ENCODE peak calls at places on chromosomes 6 and 20, in six cellular contexts. M is HepG2, P is heart left ventricle, L is tibial artery, W is lower lobe of right lung, A is RWPE1. E is an unnamed sample.

GRCh38 chr20:48769111-48769879 is 58.5 kb downstream of the PREX1 start:
- DNase-seq in A (no peak), M (no peak), W (peak; percentile 72), L (no peak), P (no peak), E (no peak)

GRCh38 chr6:142326539-142326938 is 24.7 kb downstream of the ADGRG6 start:
- DNase-seq in W (no peak), P (no peak), L (no peak), A (no peak), M (no peak), E (no peak)

GRCh38 chr6:2209226-2209809 is 36.1 kb downstream of the GMDS start:
- DNase-seq in W (no peak), P (no peak), M (peak; percentile 72), L (no peak), A (peak; percentile 41), E (no peak)

GRCh38 chr6:140208286-140208685 is 833.8 kb upstream of the CITED2 start:
- DNase-seq in M (no peak), P (no peak), A (no peak), W (no peak), L (no peak), E (no peak)

GRCh38 chr20:53839423-53840176 is 230.8 kb downstream of the BCAS1 start:
- DNase-seq in P (peak; percentile 32), M (no peak), A (no peak), L (no peak), W (peak; percentile 56), E (no peak)

GRCh38 chr6:47265971-47266370 is 43.7 kb downstream of the TNFRSF21 start:
- DNase-seq in M (no peak), W (no peak), L (no peak), A (no peak), P (no peak), E (no peak)

GRCh38 chr6:119334535-119335264 is 14.9 kb downstream of the MAN1A1 start:
- DNase-seq in M (no peak), A (no peak), W (no peak), L (no peak), P (no peak), E (no peak)

GRCh38 chr6:45923831-45924391 is 91.7 kb downstream of the CLIC5 start:
- DNase-seq in P (no peak), L (no peak), W (no peak), A (peak; percentile 16), M (no peak), E (no peak)

GRCh38 chr20:19917110-19917509 is 100.1 kb upstream of the NAA20 start:
- DNase-seq in W (no peak), L (no peak), P (no peak), A (no peak), M (no peak), E (no peak)

GRCh38 chr20:19915111-19915798 is 101.9 kb upstream of the NAA20 start:
- DNase-seq in L (no peak), M (no peak), A (no peak), P (no peak), W (no peak), E (no peak)

GRCh38 chr20:19909696-19910095 is 107.5 kb upstream of the NAA20 start:
- DNase-seq in L (peak; percentile 87), W (peak; percentile 78), M (no peak), P (peak; percentile 90), A (no peak), E (no peak)

GRCh38 chr20:19911810-19912382 is 105.3 kb upstream of the NAA20 start:
- DNase-seq in P (no peak), M (no peak), L (no peak), A (no peak), W (no peak), E (no peak)

GRCh38 chr20:19913927-19914614 is 103.1 kb upstream of the NAA20 start:
- DNase-seq in M (peak; percentile 47), P (no peak), W (no peak), L (no peak), A (peak; percentile 88), E (no peak)
- H3K27ac ChIP-seq in M (no peak overlapping the region), P (no peak overlapping the region), W (no peak overlapping the region), L (no peak overlapping the region), A (peak overlapping the region; percentile 85), E (no peak overlapping the region)

GRCh38 chr6:389622-390021 is 1.9 kb upstream of the IRF4 start:
- DNase-seq in M (no peak), L (no peak), W (no peak), A (no peak), P (no peak), E (no peak)

GRCh38 chr6:389143-389542 is 2.4 kb upstream of the IRF4 start:
- DNase-seq in A (no peak), W (no peak), M (no peak), P (no peak), L (no peak), E (no peak)

GRCh38 chr6:391559-392440 is at the start of gene IRF4:
- DNase-seq in W (no peak), P (no peak), M (no peak), L (no peak), A (no peak), E (no peak)

GRCh38 chr6:392441-393390 is 1.2 kb downstream of the IRF4 start:
- DNase-seq in L (no peak), M (no peak), A (no peak), W (no peak), P (no peak), E (no peak)

DNA sequence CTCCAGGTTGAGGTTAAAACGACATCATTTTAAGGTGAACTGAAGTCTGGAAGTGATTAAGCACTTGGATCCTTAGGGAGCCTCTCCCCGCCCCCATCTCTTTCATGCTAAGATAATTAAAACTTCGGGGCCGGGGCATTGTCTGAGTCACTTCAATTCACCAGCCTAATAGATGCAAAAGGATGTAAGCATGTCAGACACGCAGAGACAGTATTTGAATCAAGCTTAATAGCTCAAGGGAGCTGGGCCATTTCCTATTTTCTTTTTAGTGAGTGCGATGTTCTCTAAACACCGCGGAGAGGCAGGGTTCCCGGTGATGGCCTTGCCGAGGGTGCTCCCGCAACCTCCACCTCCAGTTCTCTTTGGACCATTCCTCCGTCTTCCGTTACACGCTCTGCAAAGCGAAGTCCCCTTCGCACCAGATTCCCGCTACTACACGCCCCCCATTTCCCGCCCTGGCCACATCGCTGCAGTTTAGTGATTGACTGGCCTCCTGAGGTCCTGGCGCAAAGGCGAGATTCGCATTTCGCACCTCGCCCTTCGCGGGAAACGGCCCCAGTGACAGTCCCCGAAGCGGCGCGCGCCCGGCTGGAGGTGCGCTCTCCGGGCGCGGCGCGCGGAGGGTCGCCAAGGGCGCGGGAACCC is 516 bp upstream of the IRF4 start:
- DNase-seq in L (no peak), W (no peak), P (no peak), A (no peak), M (no peak), E (no peak)
- TF ChIP-seq CTCF in L (no peak), W (no peak), P (no peak), A (no peak), M (no peak), E (no peak)

GRCh38 chr6:34243131-34243771 is 5.6 kb downstream of the SMIM29 start:
- DNase-seq in P (no peak), W (peak; percentile 14), L (no peak), M (no peak), A (no peak), E (no peak)
- H3K27ac ChIP-seq in P (no peak overlapping the region), W (no peak overlapping the region), L (no peak overlapping the region), M (no peak overlapping the region), A (peak overlapping the region; percentile 87), E (no peak overlapping the region)

GRCh38 chr6:13352165-13352564 is 23.8 kb upstream of the TBC1D7 start:
- DNase-seq in L (no peak), P (no peak), M (no peak), A (no peak), W (no peak), E (no peak)

GRCh38 chr6:13354331-13355042 is 26.1 kb upstream of the TBC1D7 start:
- DNase-seq in A (no peak), L (no peak), M (no peak), W (no peak), P (no peak), E (no peak)

GRCh38 chr6:13348320-13349113 is 20.2 kb upstream of the TBC1D7 start:
- DNase-seq in P (no peak), A (no peak), M (no peak), W (no peak), L (no peak), E (no peak)

GRCh38 chr6:13349811-13350506 is 21.6 kb upstream of the TBC1D7 start:
- DNase-seq in W (no peak), L (no peak), P (no peak), A (no peak), M (no peak), E (no peak)

DNA sequence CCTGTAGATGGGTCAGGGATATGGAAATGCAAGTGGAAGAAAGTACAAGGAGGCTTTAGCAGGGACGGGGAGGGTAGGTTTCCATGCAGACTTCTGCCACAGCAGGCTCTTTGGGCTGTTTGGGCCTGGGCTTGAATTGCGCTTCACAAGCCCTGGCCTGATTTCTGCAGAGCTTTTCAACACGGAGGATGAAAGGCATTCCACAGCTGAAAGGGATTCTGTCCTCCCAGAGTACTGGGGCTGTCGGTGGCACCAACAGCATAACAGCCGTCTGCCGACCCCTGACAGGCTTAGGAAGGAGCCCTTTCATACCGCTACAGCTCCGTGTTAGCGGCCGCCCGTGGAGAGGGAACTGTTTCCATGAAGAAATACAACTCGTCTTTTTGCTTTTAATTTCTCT is 22.9 kb upstream of the TBC1D7 start:
- DNase-seq in A (no peak), W (no peak), P (no peak), M (peak; percentile 43), L (no peak), E (no peak)
- TF ChIP-seq CTCF in A (no peak), W (no peak), P (no peak), M (no peak), L (no peak), E (no peak)

GRCh38 chr6:139173172-139173571 is 38.3 kb downstream of the HECA start:
- DNase-seq in L (no peak), M (no peak), W (no peak), A (no peak), P (no peak), E (no peak)
- H3K27ac ChIP-seq in L (no peak overlapping the region), M (no peak overlapping the region), W (no peak overlapping the region), A (no peak overlapping the region), P (no peak overlapping the region), E (no peak overlapping the region)

DNA sequence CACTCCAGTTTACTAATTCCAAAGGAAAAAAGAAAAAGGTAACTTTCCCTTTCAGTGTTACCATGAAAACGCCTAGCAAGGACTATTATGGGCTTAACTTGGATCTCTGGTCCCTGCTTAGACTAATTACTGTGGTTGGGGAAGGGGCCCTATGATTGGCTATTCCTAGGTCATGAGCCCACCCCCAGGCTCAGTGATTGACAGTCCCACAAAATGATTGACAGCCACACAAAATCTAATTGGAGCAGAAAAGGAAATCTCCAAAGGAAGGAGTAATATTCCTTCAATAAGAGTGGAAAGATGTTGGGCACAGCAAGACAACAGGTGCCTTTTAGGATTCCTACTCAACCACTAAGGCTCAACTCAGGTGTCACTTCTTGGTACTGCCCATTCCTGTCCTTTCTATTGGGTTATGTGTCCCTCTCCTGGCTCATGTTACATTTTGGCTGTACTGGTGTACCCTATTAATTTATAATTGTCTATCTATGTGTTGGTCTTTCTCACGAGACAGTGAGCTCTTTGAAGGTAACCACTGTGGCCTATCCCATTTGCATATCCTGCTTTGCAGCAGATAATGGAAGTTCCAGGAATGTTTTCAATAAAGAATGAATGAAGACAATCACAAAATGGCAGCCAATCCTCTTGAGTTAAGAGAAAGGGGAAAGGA is 5.5 kb upstream of the UTRN start:
- DNase-seq in M (no peak), P (no peak), L (no peak), W (no peak), A (no peak), E (no peak)
- TF ChIP-seq CTCF in M (no peak), P (no peak), L (no peak), W (no peak), A (no peak), E (no peak)

E was measured in ovary.